ENCODE peak calls at places on chromosome 12, in eight cellular contexts. V, W, M, F, Q, Y, S and I are unnamed samples.

GRCh38 chr12:125512541-125513298 is 447.5 kb downstream of the AACS start:
- DNase-seq in W (no peak), Q (no peak), F (no peak), M (no peak), S (no peak), V (no peak), Y (no peak), I (no peak)

GRCh38 chr12:121494093-121494787 is 86.6 kb downstream of the KDM2B start:
- DNase-seq in Y (peak; percentile 46), V (peak; percentile 53), M (peak; percentile 8), W (peak; percentile 79), S (no peak), F (peak; percentile 78), Q (no peak), I (peak; percentile 85)

GRCh38 chr12:131920157-131920508 is 8.9 kb upstream of the PUS1 start:
- DNase-seq in F (no peak), M (no peak), Y (no peak), Q (no peak), W (no peak), V (no peak), S (no peak), I (peak; percentile 89)

GRCh38 chr12:108930155-108930554 is 50.3 kb downstream of the DAO start:
- DNase-seq in W (no peak), V (no peak), M (no peak), Q (no peak), F (no peak), Y (no peak), S (no peak), I (no peak)

GRCh38 chr12:29591140-29592020 is 93.9 kb upstream of the OVCH1 start:
- DNase-seq in V (no peak), M (no peak), Y (peak; percentile 69), W (no peak), F (peak; percentile 77), Q (no peak), S (no peak), I (peak; percentile 58)

GRCh38 chr12:31773223-31773750 is 44.5 kb upstream of the AMN1 start:
- DNase-seq in W (no peak), V (no peak), S (no peak), Y (no peak), F (no peak), Q (no peak), M (no peak), I (no peak)

GRCh38 chr12:104055686-104056388 is 5.8 kb upstream of the GLT8D2 start:
- DNase-seq in W (peak; percentile 65), V (no peak), Q (peak; percentile 85), Y (peak; percentile 42), S (peak; percentile 22), M (no peak), F (no peak), I (no peak)

GRCh38 chr12:24488091-24488596 is 460.8 kb downstream of the BCAT1 start:
- DNase-seq in F (no peak), Y (no peak), M (no peak), W (no peak), S (peak; percentile 35), Q (no peak), V (peak; percentile 4), I (no peak)

GRCh38 chr12:122040579-122041386 is 19.1 kb downstream of the BCL7A start:
- DNase-seq in S (no peak), F (peak; percentile 41), Q (peak; percentile 69), M (no peak), V (no peak), Y (no peak), W (no peak), I (peak; percentile 57)

GRCh38 chr12:22658214-22658613 is 33.2 kb downstream of the ETNK1 start:
- DNase-seq in V (peak; percentile 76), S (no peak), Q (no peak), M (no peak), Y (peak; percentile 77), W (no peak), F (no peak), I (no peak)

GRCh38 chr12:107519906-107520859 is 165.4 kb upstream of the PWP1 start:
- DNase-seq in W (no peak), Q (no peak), V (no peak), S (no peak), Y (no peak), F (no peak), M (no peak), I (no peak)

GRCh38 chr12:6950401-6950801 is 755 bp upstream of the PTPN6 start:
- DNase-seq in F (no peak), V (no peak), Y (no peak), S (no peak), M (no peak), W (peak; percentile 17), Q (peak; percentile 28), I (peak; percentile 65)

DNA sequence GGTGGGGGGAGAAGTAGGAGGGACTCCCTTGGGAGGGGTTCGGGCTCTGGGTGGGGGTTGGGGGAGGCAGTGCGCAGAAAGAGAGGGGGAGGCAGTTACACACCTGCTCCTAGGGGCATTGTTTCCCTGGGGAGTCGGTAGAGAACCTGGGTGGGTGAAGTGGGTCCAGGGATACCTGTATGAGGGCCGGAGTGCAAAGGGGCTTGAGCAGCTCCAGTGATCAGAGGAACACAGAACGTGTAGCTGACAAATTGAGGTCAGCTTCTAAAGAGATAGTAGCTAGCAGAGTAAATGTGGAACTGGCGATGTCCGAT is 430 bp downstream of the SMARCD1 start:
- DNase-seq in Q (no peak), V (peak; percentile 8), S (no peak), F (no peak), M (no peak), W (no peak), Y (peak; percentile 42), I (peak; percentile 88)
- H3K27ac ChIP-seq in Q (peak overlapping the region; percentile 94), V (peak overlapping the region; percentile 71), S (peak overlapping the region; percentile 95), F (peak overlapping the region; percentile 92), M (peak overlapping the region; percentile 54), W (peak overlapping the region; percentile 92), Y (peak overlapping the region; percentile 66), I (peak overlapping the region; percentile 43)

GRCh38 chr12:123056053-123056452 is 75.6 kb downstream of the ARL6IP4 start:
- DNase-seq in Q (no peak), M (peak; percentile 13), W (no peak), Y (no peak), V (no peak), F (no peak), S (no peak), I (peak; percentile 55)

GRCh38 chr12:123057505-123058265 is 77.2 kb downstream of the ARL6IP4 start:
- DNase-seq in Y (no peak), S (no peak), F (no peak), W (no peak), Q (peak; percentile 83), V (no peak), M (no peak), I (no peak)

GRCh38 chr12:123056709-123057108 is 76.2 kb downstream of the ARL6IP4 start:
- DNase-seq in Q (no peak), M (no peak), W (no peak), F (no peak), S (no peak), Y (no peak), V (no peak), I (no peak)

GRCh38 chr12:123054371-123054770 is 73.9 kb downstream of the ARL6IP4 start:
- DNase-seq in S (no peak), Q (no peak), F (no peak), Y (no peak), W (no peak), V (no peak), M (no peak), I (no peak)

GRCh38 chr12:123055281-123055766 is 74.8 kb downstream of the ARL6IP4 start:
- DNase-seq in M (no peak), F (no peak), S (no peak), W (no peak), Q (no peak), Y (no peak), V (no peak), I (no peak)
- H3K27ac ChIP-seq in M (no peak overlapping the region), F (no peak overlapping the region), S (no peak overlapping the region), W (no peak overlapping the region), Q (no peak overlapping the region), Y (no peak overlapping the region), V (no peak overlapping the region), I (no peak overlapping the region)

DNA sequence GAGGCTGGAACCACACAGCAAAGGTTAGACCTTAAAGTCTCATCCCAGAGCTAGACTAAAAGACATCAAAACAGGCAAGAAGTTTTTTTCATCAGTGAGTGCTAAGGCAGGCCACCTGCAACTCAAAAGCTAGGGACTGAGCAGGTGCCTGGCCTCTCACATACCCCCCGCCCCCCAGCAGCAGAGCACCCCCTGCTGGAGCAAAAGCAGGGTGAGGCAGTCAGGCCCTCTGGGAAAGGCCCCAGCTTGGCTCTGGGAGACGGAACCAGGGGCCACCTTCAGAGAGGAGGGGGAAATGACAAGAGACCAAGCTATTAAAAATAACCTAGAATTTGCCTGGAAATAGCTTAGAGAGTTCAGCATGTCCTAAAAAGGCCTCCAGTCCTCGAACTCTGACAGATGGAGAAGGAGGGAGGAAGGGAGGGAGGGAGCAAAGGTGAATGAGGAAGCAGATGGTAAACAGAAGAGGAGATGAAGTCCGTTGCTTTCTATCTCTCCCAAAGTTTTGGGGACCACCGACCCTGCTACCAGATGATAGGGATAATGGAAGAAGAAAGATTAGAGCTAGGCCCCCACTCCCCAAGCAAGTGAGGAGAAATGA is 1.8 kb downstream of the ITGA7 start:
- DNase-seq in W (no peak), Y (no peak), V (no peak), Q (no peak), M (no peak), F (peak; percentile 87), S (no peak), I (peak; percentile 60)
- H3K27ac ChIP-seq in W (no peak overlapping the region), Y (no peak overlapping the region), V (no peak overlapping the region), Q (no peak overlapping the region), M (no peak overlapping the region), F (no peak overlapping the region), S (peak overlapping the region; percentile 96), I (peak overlapping the region; percentile 66)

GRCh38 chr12:1663440-1664132 is 27.3 kb upstream of the ADIPOR2 start:
- DNase-seq in V (no peak), Q (no peak), M (no peak), S (no peak), F (no peak), W (no peak), Y (no peak), I (no peak)
- H3K27ac ChIP-seq in V (no peak overlapping the region), Q (peak overlapping the region; percentile 76), M (peak overlapping the region; percentile 79), S (peak overlapping the region; percentile 54), F (no peak overlapping the region), W (peak overlapping the region; percentile 77), Y (no peak overlapping the region), I (no peak overlapping the region)